ENCODE peak calls at places on chromosomes 5 and 9, in four cellular contexts. One of them, this sample, is unnamed.

GRCh38 chr9:89372230-89372816 is 54.0 kb downstream of the SECISBP2 start:
- DNase-seq in central memory CD8-positive, alpha-beta T cell: peak
- DNase-seq in lung: no peak
- DNase-seq in GM03348: no peak
- DNase-seq in this sample: no peak

GRCh38 chr9:134869554-134870310 is 10.9 kb upstream of the FCN2 start:
- DNase-seq in central memory CD8-positive, alpha-beta T cell: no peak
- DNase-seq in lung: no peak
- DNase-seq in GM03348: no peak
- DNase-seq in this sample: no peak

GRCh38 chr5:113085084-113085414 is 108.5 kb downstream of the DCP2 start:
- DNase-seq in central memory CD8-positive, alpha-beta T cell: no peak
- DNase-seq in lung: no peak
- DNase-seq in GM03348: no peak
- DNase-seq in this sample: no peak

GRCh38 chr5:9265391-9266287 is 280.2 kb downstream of the SEMA5A start:
- DNase-seq in central memory CD8-positive, alpha-beta T cell: no peak
- DNase-seq in lung: peak
- DNase-seq in GM03348: peak
- DNase-seq in this sample: peak

GRCh38 chr9:72443855-72444254 is 77.6 kb upstream of the TMC1 start:
- DNase-seq in central memory CD8-positive, alpha-beta T cell: no peak
- DNase-seq in lung: no peak
- DNase-seq in GM03348: no peak
- DNase-seq in this sample: no peak

GRCh38 chr5:54516051-54516645 is 1.4 kb upstream of the SNX18 start:
- DNase-seq in central memory CD8-positive, alpha-beta T cell: no peak
- DNase-seq in lung: no peak
- DNase-seq in GM03348: no peak
- DNase-seq in this sample: peak

GRCh38 chr5:57595530-57596098 is 113.0 kb upstream of the ACTBL2 start:
- DNase-seq in central memory CD8-positive, alpha-beta T cell: no peak
- DNase-seq in lung: no peak
- DNase-seq in GM03348: no peak
- DNase-seq in this sample: no peak

GRCh38 chr9:133735415-133735775 is 2.8 kb downstream of the SARDH start:
- DNase-seq in central memory CD8-positive, alpha-beta T cell: no peak
- DNase-seq in lung: no peak
- DNase-seq in GM03348: no peak
- DNase-seq in this sample: no peak

GRCh38 chr5:36442352-36442751 is 140.7 kb upstream of the RANBP3L start:
- DNase-seq in central memory CD8-positive, alpha-beta T cell: no peak
- DNase-seq in lung: no peak
- DNase-seq in GM03348: no peak
- DNase-seq in this sample: no peak